ENCODE peak calls at places on chromosomes 4 and X, in eight cellular contexts. S is caudate nucleus; C is activated CD8-positive, alpha-beta memory T cell treated with anti-CD3 and anti-CD28 coated beads for 1 hour; B is activated CD4-positive, alpha-beta T cell treated with anti-CD3 and anti-CD28 coated beads, Interleukin-2, amount 50 U/mL, for 48 hours; W is LoVo; O is A549; Y is GM13976; A is psoas muscle. G is an unnamed sample.

GRCh38 chr4:32161382-32161781 is 1441.2 kb downstream of the PCDH7 start:
- DNase-seq in S (no peak), W (no peak), C (no peak), O (no peak), A (no peak), Y (no peak), B (no peak), G (no peak)

GRCh38 chrX:105564536-105564935 is 257.8 kb upstream of the NRK start:
- DNase-seq in W (no peak), B (no peak), Y (no peak), O (no peak), S (no peak), A (no peak), C (no peak), G (peak)

GRCh38 chr4:8330821-8331566 is 61.4 kb downstream of the HTRA3 start:
- DNase-seq in Y (no peak), S (no peak), O (no peak), A (peak), W (no peak), B (no peak), C (no peak), G (no peak)

GRCh38 chr4:2251795-2252529 is 9.9 kb downstream of the MXD4 start:
- DNase-seq in O (no peak), Y (peak), W (no peak), C (no peak), B (no peak), A (no peak), S (no peak), G (no peak)

GRCh38 chrX:55210931-55211677 is 9.0 kb upstream of the PAGE5 start:
- DNase-seq in S (no peak), W (peak), C (no peak), B (no peak), Y (no peak), A (no peak), O (no peak), G (no peak)

GRCh38 chrX:14243823-14244222 is 214.1 kb upstream of the GEMIN8 start:
- DNase-seq in B (no peak), A (no peak), C (no peak), Y (no peak), S (no peak), O (no peak), W (no peak), G (no peak)

GRCh38 chrX:25015486-25016360 is at the start of gene ARX:
- DNase-seq in C (no peak), A (peak), W (no peak), O (peak), Y (peak), S (peak), B (peak), G (no peak)

GRCh38 chr4:94491322-94491721 is 39.6 kb downstream of the PDLIM5 start:
- DNase-seq in Y (no peak), A (no peak), S (no peak), O (no peak), B (no peak), W (peak), C (no peak), G (no peak)

GRCh38 chr4:40434126-40434692 is 99.1 kb downstream of the CHRNA9 start:
- DNase-seq in C (no peak), O (no peak), S (no peak), W (no peak), B (no peak), Y (no peak), A (no peak), G (no peak)

GRCh38 chrX:140040397-140040796 is 75.1 kb upstream of the CXorf66 start:
- DNase-seq in Y (no peak), S (no peak), O (peak), W (peak), C (no peak), A (no peak), B (no peak), G (no peak)

GRCh38 chrX:43655151-43655676 is 885 bp upstream of the MAOA start:
- DNase-seq in S (peak), B (peak), C (no peak), O (peak), A (peak), Y (peak), W (no peak), G (no peak)

GRCh38 chr4:40846556-40846955 is 96.8 kb downstream of the NSUN7 start:
- DNase-seq in S (no peak), O (no peak), B (no peak), Y (no peak), A (no peak), C (no peak), W (no peak), G (no peak)

GRCh38 chr4:4735870-4736269 is 123.6 kb upstream of the MSX1 start:
- DNase-seq in C (no peak), O (no peak), A (no peak), S (no peak), W (no peak), B (no peak), Y (no peak), G (no peak)

GRCh38 chr4:140851032-140851636 is 94.9 kb upstream of the TBC1D9 start:
- DNase-seq in Y (peak), S (no peak), W (peak), C (no peak), O (peak), B (peak), A (no peak), G (peak)

GRCh38 chr4:168309781-168310180 is 8.8 kb downstream of the DDX60 start:
- DNase-seq in W (no peak), C (no peak), S (no peak), Y (no peak), A (no peak), B (no peak), O (no peak), G (no peak)

GRCh38 chr4:14607578-14607977 is 394.7 kb upstream of the CPEB2 start:
- DNase-seq in O (no peak), C (no peak), B (no peak), Y (no peak), S (no peak), W (no peak), A (no peak), G (no peak)

GRCh38 chr4:76723916-76724315 is 174.0 kb downstream of the SOWAHB start:
- DNase-seq in W (peak), O (peak), C (no peak), S (no peak), Y (no peak), A (no peak), B (no peak), G (no peak)

GRCh38 chr4:95572304-95572991 is 23.7 kb upstream of the UNC5C start:
- DNase-seq in A (peak), Y (no peak), C (no peak), S (no peak), B (no peak), W (no peak), O (no peak), G (no peak)

GRCh38 chrX:37905436-37906147 is 58.2 kb upstream of the DYNLT3 start:
- DNase-seq in W (peak), S (peak), B (peak), C (no peak), O (peak), A (no peak), Y (no peak), G (no peak)

GRCh38 chrX:13087322-13088154 is 43.1 kb upstream of the FAM9C start:
- DNase-seq in A (no peak), O (peak), Y (peak), B (peak), S (no peak), W (no peak), C (no peak), G (peak)

GRCh38 chr4:25884040-25884788 is 21.4 kb upstream of the SEL1L3 start:
- DNase-seq in Y (no peak), C (no peak), W (no peak), S (no peak), A (no peak), B (no peak), O (no peak), G (no peak)

G was measured in Jurkat, Clone E6-1.